ENCODE peak calls at places on chromosomes 4 and X, in seven cellular contexts. U is mucosa of descending colon, C is testis, L is endothelial cell, M is GM23338, W is tibial nerve, N is dorsolateral prefrontal cortex. B is an unnamed sample.

GRCh38 chr4:174873931-174874330 is 44.2 kb upstream of the ADAM29 start:
- DNase-seq in U (no peak), C (peak; percentile 14), L (no peak), M (peak; percentile 71), W (no peak), N (no peak), B (peak; percentile 29)

GRCh38 chrX:104254442-104255115 is at the start of gene ESX1:
- DNase-seq in U (peak; percentile 1), C (peak; percentile 46), L (peak; percentile 6), M (peak; percentile 51), W (no peak), N (no peak), B (peak; percentile 9)

GRCh38 chr4:36064147-36064546 is 180.2 kb downstream of the ARAP2 start:
- DNase-seq in U (no peak), C (no peak), L (no peak), M (no peak), W (no peak), N (no peak), B (no peak)

GRCh38 chrX:109797311-109797975 is 64.4 kb upstream of the ACSL4 start:
- DNase-seq in U (no peak), C (no peak), L (no peak), M (no peak), W (no peak), N (no peak), B (no peak)

GRCh38 chrX:46204721-46205422 is 340.3 kb downstream of the ZNF674 start:
- DNase-seq in U (no peak), C (no peak), L (no peak), M (no peak), W (no peak), N (no peak), B (no peak)

GRCh38 chrX:83501540-83501939 is 6.5 kb upstream of the POU3F4 start:
- DNase-seq in U (no peak), C (no peak), L (peak; percentile 15), M (peak; percentile 6), W (no peak), N (no peak), B (no peak)

GRCh38 chr4:18021470-18021719 is 160 bp downstream of the LCORL start:
- DNase-seq in U (no peak), C (no peak), L (no peak), M (no peak), W (peak; percentile 6), N (no peak), B (no peak)

GRCh38 chrX:54182194-54182863 is 725 bp downstream of the FAM120C start:
- DNase-seq in U (peak; percentile 73), C (peak; percentile 82), L (peak; percentile 23), M (peak; percentile 40), W (peak; percentile 30), N (peak; percentile 75), B (peak; percentile 51)

GRCh38 chr4:106418444-106418843 is 49.9 kb upstream of the GIMD1 start:
- DNase-seq in U (no peak), C (no peak), L (no peak), M (no peak), W (no peak), N (no peak), B (no peak)

GRCh38 chr4:42644897-42645296 is 12.0 kb downstream of the ATP8A1 start:
- DNase-seq in U (no peak), C (no peak), L (no peak), M (no peak), W (no peak), N (no peak), B (no peak)

GRCh38 chr4:68873218-68873502 is 57.4 kb downstream of the UGT2B10 start:
- DNase-seq in U (no peak), C (no peak), L (no peak), M (no peak), W (no peak), N (no peak), B (no peak)

GRCh38 chrX:130100180-130100579 is 10.1 kb downstream of the ELF4 start:
- DNase-seq in U (peak; percentile 66), C (peak; percentile 58), L (no peak), M (no peak), W (peak; percentile 59), N (no peak), B (no peak)

GRCh38 chr4:76024007-76024406 is 710 bp upstream of the CXCL10 start:
- DNase-seq in U (no peak), C (no peak), L (no peak), M (no peak), W (no peak), N (no peak), B (no peak)

GRCh38 chr4:175421506-175421905 is 390.6 kb downstream of the GPM6A start:
- DNase-seq in U (no peak), C (no peak), L (no peak), M (no peak), W (no peak), N (no peak), B (no peak)

GRCh38 chr4:185437809-185438208 is 12.0 kb upstream of the UFSP2 start:
- DNase-seq in U (no peak), C (no peak), L (no peak), M (no peak), W (no peak), N (no peak), B (no peak)

GRCh38 chr4:69787879-69788278 is 27.5 kb upstream of the SULT1B1 start:
- DNase-seq in U (no peak), C (no peak), L (no peak), M (no peak), W (no peak), N (no peak), B (no peak)

GRCh38 chr4:154208424-154208823 is 283.2 kb downstream of the DCHS2 start:
- DNase-seq in U (no peak), C (no peak), L (no peak), M (peak; percentile 69), W (no peak), N (no peak), B (no peak)

GRCh38 chr4:28462766-28463165 is 1602.1 kb downstream of the STIM2 start:
- DNase-seq in U (no peak), C (no peak), L (no peak), M (peak; percentile 27), W (no peak), N (no peak), B (no peak)

GRCh38 chr4:4759233-4759632 is 100.2 kb upstream of the MSX1 start:
- DNase-seq in U (no peak), C (no peak), L (no peak), M (no peak), W (no peak), N (no peak), B (no peak)

GRCh38 chr4:126267689-126268088 is 952.9 kb downstream of the FAT4 start:
- DNase-seq in U (no peak), C (no peak), L (no peak), M (no peak), W (no peak), N (no peak), B (no peak)

GRCh38 chrX:41759817-41760216 is 35.8 kb downstream of the GPR82 start:
- DNase-seq in U (peak; percentile 22), C (no peak), L (peak; percentile 7), M (peak; percentile 67), W (no peak), N (no peak), B (peak; percentile 39)

GRCh38 chr4:42397635-42398447 is 553 bp downstream of the SHISA3 start:
- DNase-seq in U (no peak), C (no peak), L (peak; percentile 36), M (peak; percentile 75), W (no peak), N (no peak), B (peak; percentile 57)

GRCh38 chr4:152118819-152119553 is 358.2 kb upstream of the GATB start:
- DNase-seq in U (no peak), C (no peak), L (no peak), M (no peak), W (no peak), N (no peak), B (no peak)

GRCh38 chr4:146311238-146311970 is 97.1 kb downstream of the REELD1 start:
- DNase-seq in U (no peak), C (no peak), L (peak; percentile 34), M (no peak), W (no peak), N (no peak), B (no peak)

GRCh38 chr4:71356924-71357663 is 18.3 kb downstream of the SLC4A4 start:
- DNase-seq in U (no peak), C (no peak), L (no peak), M (no peak), W (no peak), N (no peak), B (no peak)

GRCh38 chrX:153928846-153929245 is 2.8 kb upstream of the ARHGAP4 start:
- DNase-seq in U (no peak), C (no peak), L (no peak), M (no peak), W (no peak), N (no peak), B (no peak)

GRCh38 chrX:34879361-34879760 is 63.2 kb upstream of the FAM47B start:
- DNase-seq in U (no peak), C (no peak), L (no peak), M (no peak), W (no peak), N (no peak), B (no peak)

GRCh38 chr4:183659029-183659870 is at the start of the genes RWDD4 and TRAPPC11:
- DNase-seq in U (peak; percentile 97), C (peak; percentile 99), L (peak; percentile 95), M (peak; percentile 99), W (peak; percentile 96), N (peak; percentile 98), B (peak; percentile 99)
- TF ChIP-seq CTCF in U (peak; percentile 36), C (peak; percentile 71), L (peak; percentile 27), M (no peak), W (peak; percentile 16), N (peak; percentile 11), B (no peak)

DNA sequence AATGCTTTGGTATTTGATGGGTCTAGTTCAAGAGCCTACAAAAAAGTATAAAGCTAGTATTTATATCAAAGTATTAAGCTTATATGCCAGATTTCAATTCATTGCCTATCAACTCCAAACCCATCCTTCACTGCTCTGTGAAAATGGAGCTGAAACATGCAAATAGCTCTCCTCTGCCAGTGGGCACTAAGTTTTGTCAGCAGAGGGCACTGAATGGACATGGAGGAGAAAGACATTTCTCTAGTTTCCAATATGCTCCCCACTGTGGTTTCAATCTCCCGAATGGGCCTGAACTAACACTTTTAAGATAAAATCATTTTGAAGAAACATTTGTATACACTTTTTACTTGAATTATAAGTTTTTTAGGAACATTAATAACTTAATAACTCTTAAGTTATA is 12.4 kb downstream of the PPID start:
- DNase-seq in U (no peak), C (no peak), L (no peak), M (no peak), W (no peak), N (no peak), B (no peak)
- TF ChIP-seq CTCF in U (no peak), C (no peak), L (no peak), M (peak; percentile 41), W (peak; percentile 10), N (no peak), B (no peak)

GRCh38 chrX:155094468-155095061 is 23.3 kb downstream of the BRCC3 start:
- DNase-seq in U (peak; percentile 12), C (no peak), L (peak; percentile 5), M (peak; percentile 36), W (no peak), N (no peak), B (peak; percentile 17)
- TF ChIP-seq CTCF in U (no peak), C (peak; percentile 22), L (peak; percentile 60), M (peak; percentile 58), W (peak; percentile 42), N (peak; percentile 50), B (no peak)

DNA sequence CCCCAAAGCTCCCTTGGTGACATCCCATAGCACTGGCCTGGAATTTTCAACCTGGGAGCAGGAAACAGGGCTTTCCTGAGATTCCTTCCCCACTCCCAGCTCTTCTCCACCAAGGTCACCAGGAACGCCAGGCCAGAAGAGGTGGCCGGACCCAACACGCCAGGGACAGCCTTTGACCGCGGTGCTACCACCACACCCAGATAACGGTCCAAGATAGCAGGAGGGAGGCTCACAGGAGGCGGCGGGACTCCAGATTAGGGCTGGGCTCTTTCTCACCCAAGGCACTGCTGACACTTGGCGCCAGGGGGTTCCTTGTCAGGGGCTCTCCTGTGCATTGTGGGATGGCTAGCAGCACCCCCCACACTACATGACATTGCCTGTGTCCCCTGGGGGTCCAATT is 22.9 kb downstream of the ZFYVE28 start:
- DNase-seq in U (no peak), C (no peak), L (no peak), M (no peak), W (no peak), N (no peak), B (no peak)
- TF ChIP-seq CTCF in U (no peak), C (no peak), L (no peak), M (no peak), W (no peak), N (no peak), B (no peak)

B was measured in GM13976.